ENCODE peak calls at places on chromosomes 4 and X, in six cellular contexts. O is foreskin fibroblast; M is uterus; K is left lung; X is neural crest cell; G is CD4-positive, alpha-beta T cell. L is an unnamed sample.

GRCh38 chrX:15524417-15524816 is 23.8 kb downstream of the BMX start:
- DNase-seq in M (no peak), O (no peak), X (no peak), K (no peak), G (no peak), L (no peak)

GRCh38 chr4:97252615-97253154 is 890.6 kb downstream of the STPG2 start:
- DNase-seq in K (no peak), G (no peak), M (no peak), X (no peak), O (no peak), L (no peak)

GRCh38 chr4:115234405-115235093 is 121.1 kb upstream of the NDST4 start:
- DNase-seq in X (no peak), G (no peak), M (no peak), O (no peak), K (no peak), L (no peak)

GRCh38 chr4:23931489-23931830 is 41.6 kb upstream of the PPARGC1A start:
- DNase-seq in M (no peak), X (no peak), G (no peak), K (no peak), O (no peak), L (no peak)

GRCh38 chr4:76386566-76387305 is 34.2 kb downstream of the CCDC158 start:
- DNase-seq in X (no peak), M (no peak), G (no peak), K (no peak), O (no peak), L (no peak)

GRCh38 chr4:78237360-78237759 is 180.2 kb downstream of the FRAS1 start:
- DNase-seq in G (no peak), K (no peak), O (no peak), X (no peak), M (no peak), L (no peak)

GRCh38 chr4:36111180-36111579 is 133.1 kb downstream of the ARAP2 start:
- DNase-seq in M (no peak), X (no peak), O (no peak), G (no peak), K (no peak), L (no peak)

GRCh38 chr4:106358899-106359298 is 9.7 kb downstream of the GIMD1 start:
- DNase-seq in K (no peak), O (no peak), X (no peak), G (no peak), M (no peak), L (no peak)

GRCh38 chrX:153771261-153771681 is 7.2 kb downstream of the PLXNB3 start:
- DNase-seq in O (no peak), G (no peak), M (no peak), X (no peak), K (no peak), L (no peak)

GRCh38 chr4:8704632-8705031 is 112.1 kb downstream of the CPZ start:
- DNase-seq in G (no peak), M (no peak), O (no peak), X (no peak), K (no peak), L (no peak)

GRCh38 chrX:3577551-3577950 is 135.9 kb downstream of the PRKX start:
- DNase-seq in O (no peak), K (no peak), X (no peak), G (no peak), M (no peak), L (no peak)

GRCh38 chr4:82852751-82853053 is 38.3 kb downstream of the SEC31A start:
- DNase-seq in O (no peak), X (no peak), K (no peak), M (no peak), G (no peak), L (no peak)

GRCh38 chr4:150501983-150502382 is 80.0 kb upstream of the MAB21L2 start:
- DNase-seq in K (no peak), M (no peak), G (no peak), O (peak; percentile 41), X (no peak), L (no peak)

GRCh38 chrX:6226053-6226645 is 2.5 kb downstream of the NLGN4X start:
- DNase-seq in O (no peak), M (no peak), K (peak; percentile 52), X (peak; percentile 66), G (no peak), L (peak; percentile 68)

GRCh38 chr4:72971572-72971971 is 97.9 kb downstream of the COX18 start:
- DNase-seq in X (no peak), O (peak; percentile 86), G (no peak), K (no peak), M (no peak), L (no peak)

GRCh38 chr4:64584981-64585557 is 175.8 kb upstream of the TECRL start:
- DNase-seq in G (no peak), M (no peak), K (no peak), O (no peak), X (no peak), L (peak; percentile 22)

GRCh38 chrX:2313864-2314646 is 186.7 kb downstream of the DHRSX start:
- DNase-seq in O (no peak), G (no peak), X (no peak), M (no peak), K (no peak), L (no peak)

GRCh38 chrX:22314211-22314610 is 41.5 kb downstream of the CBLL2 start:
- DNase-seq in K (no peak), O (no peak), X (no peak), G (no peak), M (no peak), L (no peak)

GRCh38 chr4:15729910-15730533 is 27.2 kb downstream of the BST1 start:
- DNase-seq in G (peak; percentile 11), M (no peak), O (no peak), K (no peak), X (no peak), L (peak; percentile 11)

GRCh38 chr4:183798249-183798920 is 106.7 kb upstream of the STOX2 start:
- DNase-seq in G (no peak), X (no peak), O (no peak), M (no peak), K (no peak), L (peak; percentile 58)

GRCh38 chrX:101415180-101416130 is 7.4 kb downstream of the HNRNPH2 start:
- DNase-seq in M (peak; percentile 30), X (peak; percentile 23), O (peak; percentile 48), K (no peak), G (no peak), L (peak; percentile 23)

GRCh38 chr4:13546374-13546854 is 2.1 kb upstream of the NKX3-2 start:
- DNase-seq in K (no peak), O (no peak), M (no peak), X (no peak), G (no peak), L (no peak)

GRCh38 chr4:100842856-100843255 is 325.0 kb upstream of the EMCN start:
- DNase-seq in X (no peak), G (no peak), O (no peak), M (no peak), K (no peak), L (no peak)

GRCh38 chrX:56661193-56661592 is 67.8 kb upstream of the NBDY start:
- DNase-seq in M (no peak), O (no peak), X (no peak), G (no peak), K (no peak), L (no peak)

GRCh38 chr4:176726803-176727202 is 65.9 kb downstream of the VEGFC start:
- DNase-seq in O (peak; percentile 34), X (no peak), G (no peak), K (peak; percentile 10), M (no peak), L (no peak)

GRCh38 chr4:156933633-156934258 is 37.9 kb downstream of the PDGFC start:
- DNase-seq in O (peak; percentile 54), K (no peak), M (no peak), G (no peak), X (no peak), L (no peak)

GRCh38 chr4:61493470-61493869 is 293.3 kb downstream of the ADGRL3 start:
- DNase-seq in O (no peak), M (no peak), K (no peak), G (no peak), X (no peak), L (no peak)

GRCh38 chr4:186954956-186955355 is 231.3 kb upstream of the FAT1 start:
- DNase-seq in G (no peak), K (no peak), X (no peak), O (no peak), M (no peak), L (no peak)

GRCh38 chrX:19772306-19772705 is 115.1 kb downstream of the SH3KBP1 start:
- DNase-seq in O (peak; percentile 39), K (no peak), M (no peak), G (no peak), X (no peak), L (no peak)

GRCh38 chrX:118520206-118520857 is 24.7 kb downstream of the DOCK11 start:
- DNase-seq in O (peak; percentile 74), M (no peak), X (no peak), K (no peak), G (no peak), L (no peak)

GRCh38 chr4:96170198-96170597 is 330.3 kb downstream of the PDHA2 start:
- DNase-seq in O (no peak), M (no peak), G (no peak), X (no peak), K (peak; percentile 44), L (no peak)
- TF ChIP-seq CTCF in O (no peak), M (no peak), G (no peak), X (no peak), K (no peak), L (no peak)

GRCh38 chrX:71298119-71298518 is 3.4 kb upstream of the ITGB1BP2 start:
- DNase-seq in G (no peak), O (peak; percentile 18), M (no peak), X (no peak), K (no peak), L (no peak)
- TF ChIP-seq CTCF in G (no peak), O (no peak), M (no peak), X (no peak), K (no peak), L (no peak)

DNA sequence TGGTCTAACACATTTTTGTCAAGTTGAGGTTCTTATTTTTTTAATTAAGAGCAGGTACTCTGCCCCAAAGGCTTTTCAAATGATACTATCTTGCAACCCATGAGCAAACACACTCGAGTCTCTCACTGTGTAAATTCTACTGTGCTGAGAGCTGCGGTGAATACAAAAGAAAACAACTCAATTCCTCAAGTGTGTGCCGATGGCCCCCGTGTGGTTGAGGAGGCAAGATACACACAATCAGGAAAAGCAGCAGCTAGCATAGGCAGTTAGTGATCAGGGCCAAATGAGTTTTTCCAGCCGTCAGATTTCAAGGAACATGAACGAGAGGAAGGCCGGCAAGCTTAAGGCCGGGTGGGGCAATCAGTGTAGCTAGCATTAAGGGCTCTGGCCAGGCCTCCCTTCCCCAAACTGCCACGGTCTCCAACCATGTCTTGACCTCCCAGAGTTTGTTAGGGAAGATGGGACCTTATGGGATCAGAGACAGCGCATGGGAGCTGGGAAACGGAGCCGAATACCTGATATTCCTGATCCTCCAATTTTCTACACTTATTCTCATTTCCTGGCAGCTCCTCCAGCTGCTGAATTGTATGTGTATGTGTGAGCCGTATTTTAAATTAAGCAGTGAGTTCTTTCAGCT is 59.7 kb downstream of the RTL9 start:
- DNase-seq in X (peak; percentile 39), O (peak; percentile 69), M (peak; percentile 36), K (no peak), G (no peak), L (peak; percentile 49)
- TF ChIP-seq CTCF in X (peak; percentile 68), O (peak; percentile 50), M (peak; percentile 35), K (no peak), G (no peak), L (peak; percentile 55)

GRCh38 chr4:104017213-104017612 is 297.4 kb upstream of the TACR3 start:
- DNase-seq in X (no peak), K (no peak), M (no peak), G (no peak), O (no peak), L (no peak)

GRCh38 chr4:104020641-104021040 is 300.9 kb upstream of the TACR3 start:
- DNase-seq in O (no peak), X (no peak), K (no peak), G (no peak), M (no peak), L (no peak)

GRCh38 chr4:104015680-104016079 is 295.9 kb upstream of the TACR3 start:
- DNase-seq in M (no peak), G (no peak), K (no peak), O (no peak), X (no peak), L (no peak)
- TF ChIP-seq CTCF in M (no peak), G (no peak), K (no peak), O (no peak), X (peak; percentile 70), L (peak; percentile 51)

L was measured in nephron progenitor cell.